ENCODE peak calls at places on chromosomes 2 and 18, in eight cellular contexts. D is stomach, T is hepatocyte, S is esophagus squamous epithelium, X is astrocyte, A is psoas muscle, V is right lobe of liver, K is K562. J is an unnamed sample. For H3K9me3, the result is how much of the 10 kb centered on the place peaks cover.

GRCh38 chr2:58055027-58055786 is 8.6 kb downstream of the VRK2 start:
- DNase-seq in X (no peak), S (no peak), D (no peak), A (no peak), V (no peak), T (no peak), K (no peak), J (no peak)

GRCh38 chr2:54895735-54896134 is 154.5 kb downstream of the RTN4 start:
- DNase-seq in V (no peak), S (no peak), A (no peak), X (peak), D (no peak), T (no peak), K (no peak), J (no peak)

GRCh38 chr2:233689498-233689897 is 3.2 kb upstream of the UGT1A6 start:
- DNase-seq in K (no peak), T (no peak), D (peak), X (no peak), V (no peak), S (no peak), A (no peak), J (no peak)

GRCh38 chr2:153059338-153060052 is 341.1 kb downstream of the ARL6IP6 start:
- DNase-seq in A (no peak), D (no peak), S (no peak), T (peak), V (no peak), X (peak), K (no peak), J (peak)

GRCh38 chr2:14937336-14937735 is 304.8 kb downstream of the LRATD1 start:
- DNase-seq in S (no peak), V (no peak), D (no peak), T (no peak), A (no peak), X (no peak), K (no peak), J (no peak)

GRCh38 chr2:68196120-68196716 is 38.5 kb downstream of the PNO1 start:
- DNase-seq in T (peak), D (no peak), K (no peak), V (no peak), X (peak), S (no peak), A (no peak), J (no peak)

GRCh38 chr2:126656311-126657145 is 570 bp downstream of the GYPC start:
- DNase-seq in V (no peak), D (no peak), X (peak), A (peak), T (peak), K (peak), S (no peak), J (no peak)

GRCh38 chr2:71811157-71811556 is 336.5 kb downstream of the CYP26B1 start:
- DNase-seq in D (no peak), S (no peak), V (peak), A (no peak), T (no peak), X (no peak), K (no peak), J (no peak)

GRCh38 chr2:171325886-171326585 is 107.8 kb downstream of the METTL8 start:
- DNase-seq in T (no peak), V (no peak), X (no peak), K (no peak), D (no peak), A (no peak), S (no peak), J (no peak)

GRCh38 chr18:3305933-3306332 is 44.0 kb downstream of the MYL12B start:
- DNase-seq in S (no peak), D (no peak), K (no peak), T (peak), V (no peak), X (peak), A (no peak), J (no peak)

GRCh38 chr2:202760848-202761247 is 110.7 kb downstream of the ICA1L start:
- DNase-seq in T (no peak), S (no peak), A (no peak), X (no peak), K (no peak), V (no peak), D (no peak), J (no peak)

GRCh38 chr2:190649798-190650390 is 1.0 kb downstream of the NAB1 start:
- DNase-seq in A (no peak), K (no peak), V (peak), T (no peak), D (no peak), X (no peak), S (no peak), J (no peak)

GRCh38 chr2:208466133-208466919 is 59.7 kb downstream of the PTH2R start:
- DNase-seq in X (no peak), V (no peak), A (no peak), K (peak), S (no peak), D (no peak), T (peak), J (peak)

GRCh38 chr2:10817413-10817812 is 4.8 kb upstream of the PDIA6 start:
- DNase-seq in D (no peak), A (no peak), T (peak), S (no peak), K (no peak), X (no peak), V (no peak), J (peak)

GRCh38 chr2:53880756-53881155 is 21.0 kb upstream of the GPR75 start:
- DNase-seq in S (no peak), T (no peak), X (peak), D (no peak), K (no peak), V (no peak), A (no peak), J (no peak)

GRCh38 chr2:164032995-164033394 is 297.2 kb upstream of the FIGN start:
- DNase-seq in X (no peak), S (no peak), D (no peak), A (no peak), K (no peak), T (no peak), V (no peak), J (no peak)

GRCh38 chr2:238851751-238852150 is 3.9 kb downstream of the TWIST2 start:
- DNase-seq in X (no peak), D (no peak), T (no peak), A (no peak), S (no peak), V (no peak), K (no peak), J (no peak)

GRCh38 chr2:40317047-40317446 is 134.8 kb downstream of the SLC8A1 start:
- DNase-seq in V (no peak), T (no peak), K (no peak), X (peak), S (no peak), A (no peak), D (no peak), J (no peak)

DNA sequence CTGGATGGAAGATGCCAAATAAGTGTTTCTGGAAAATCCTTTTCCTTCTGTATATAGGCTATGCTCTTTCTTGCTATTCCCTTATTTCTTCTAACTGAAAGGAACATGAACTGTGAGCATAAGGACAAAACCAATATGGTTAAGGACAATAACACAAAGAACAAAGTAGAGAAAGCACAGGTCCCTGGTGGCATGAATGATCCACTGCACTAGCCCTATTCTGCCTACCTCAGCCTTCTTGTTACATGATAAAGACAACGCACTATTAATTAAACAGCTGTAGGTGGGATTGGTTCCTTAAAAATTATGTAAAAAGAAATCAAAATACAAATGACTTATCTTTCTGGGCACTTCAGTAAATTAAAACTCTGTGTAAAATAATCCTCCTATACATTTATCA is 1.9 kb upstream of the WDR75 start:
- DNase-seq in T (no peak), X (no peak), V (no peak), D (no peak), S (no peak), K (no peak), A (no peak), J (peak)
- TF ChIP-seq CTCF in T (no peak), X (peak), V (no peak), D (no peak), S (no peak), K (no peak), A (no peak), J (peak)

DNA sequence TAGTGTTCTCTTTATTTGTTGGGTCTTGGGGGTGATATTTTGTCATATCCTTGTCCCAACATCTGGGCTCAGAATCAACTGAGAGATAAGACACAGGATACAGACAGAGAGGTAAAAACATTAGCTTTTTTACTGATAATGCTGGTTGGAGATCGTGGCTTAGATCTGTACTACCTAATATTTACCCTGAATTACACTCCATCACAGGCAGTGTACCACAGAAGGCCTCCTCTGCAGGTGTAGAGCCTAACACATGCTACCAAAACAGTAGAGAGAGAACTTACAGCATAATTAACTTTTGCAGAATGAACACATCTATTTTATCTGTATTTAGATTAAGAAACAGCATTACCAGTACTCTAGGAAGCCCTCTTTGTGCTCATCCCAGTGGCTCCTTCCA is 6.8 kb downstream of the AGPS start:
- DNase-seq in V (no peak), X (no peak), D (no peak), A (no peak), K (no peak), S (no peak), T (no peak), J (no peak)
- H3K9me3 ChIP-seq in V (under half), X (under half), D (under half), A (under half), K (under half), S (under half), T (under half), J (under half)

GRCh38 chr2:236703310-236703709 is 133.7 kb downstream of the ACKR3 start:
- DNase-seq in D (no peak), K (no peak), A (no peak), T (no peak), V (peak), S (no peak), X (no peak), J (no peak)

GRCh38 chr2:236703906-236704305 is 134.3 kb downstream of the ACKR3 start:
- DNase-seq in T (no peak), X (no peak), D (no peak), A (no peak), S (no peak), K (no peak), V (no peak), J (no peak)

GRCh38 chr2:236706288-236706687 is 136.7 kb downstream of the ACKR3 start:
- DNase-seq in V (peak), X (no peak), D (peak), K (no peak), S (no peak), T (no peak), A (no peak), J (no peak)

GRCh38 chr2:236706803-236707202 is 137.2 kb downstream of the ACKR3 start:
- DNase-seq in S (no peak), D (no peak), X (no peak), K (no peak), V (no peak), A (no peak), T (no peak), J (no peak)

DNA sequence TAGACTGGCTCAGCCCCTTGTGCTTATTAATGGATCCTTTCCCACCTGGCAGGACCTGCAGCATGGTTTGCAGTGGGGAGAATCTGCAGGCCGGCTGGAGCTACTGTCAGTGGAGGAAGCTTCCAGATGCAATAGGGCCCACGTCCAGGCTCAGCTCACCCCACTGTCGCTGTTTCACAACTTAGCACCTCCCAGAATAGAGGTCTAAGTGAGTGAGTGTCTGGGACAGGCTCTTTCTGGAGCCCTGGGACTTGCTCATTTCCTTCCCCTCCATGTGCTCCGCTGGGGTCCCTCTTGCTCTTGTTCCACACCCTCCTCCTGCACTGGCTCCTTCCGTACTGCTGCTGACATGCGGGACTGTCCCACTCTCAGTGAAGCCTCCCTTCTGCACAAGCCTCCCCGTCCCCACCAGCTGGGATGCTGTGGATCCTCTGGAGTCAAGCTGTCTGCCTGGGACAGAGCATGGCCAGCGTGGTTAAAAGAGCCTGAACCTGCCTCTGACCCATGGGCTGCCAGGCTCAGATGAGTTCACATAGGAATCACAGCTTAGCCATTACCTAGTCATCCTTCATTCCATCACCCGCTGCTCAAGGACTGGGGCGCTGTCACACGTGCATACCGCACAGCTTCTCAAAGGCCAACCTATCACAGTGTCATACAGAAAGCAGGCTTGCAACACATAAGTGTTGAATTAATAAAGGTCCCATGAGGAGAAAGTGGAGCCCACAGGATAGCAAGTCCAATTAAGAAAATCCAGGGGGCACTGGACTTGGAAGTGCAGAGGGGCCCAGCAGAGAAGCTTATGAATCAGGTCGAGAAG is 135.9 kb downstream of the ACKR3 start:
- DNase-seq in S (no peak), V (no peak), A (peak), D (no peak), X (no peak), K (no peak), T (no peak), J (no peak)
- H3K4me3 ChIP-seq in S (no peak), V (no peak), A (no peak), D (no peak), X (no peak), K (no peak), T (no peak), J (no peak)

DNA sequence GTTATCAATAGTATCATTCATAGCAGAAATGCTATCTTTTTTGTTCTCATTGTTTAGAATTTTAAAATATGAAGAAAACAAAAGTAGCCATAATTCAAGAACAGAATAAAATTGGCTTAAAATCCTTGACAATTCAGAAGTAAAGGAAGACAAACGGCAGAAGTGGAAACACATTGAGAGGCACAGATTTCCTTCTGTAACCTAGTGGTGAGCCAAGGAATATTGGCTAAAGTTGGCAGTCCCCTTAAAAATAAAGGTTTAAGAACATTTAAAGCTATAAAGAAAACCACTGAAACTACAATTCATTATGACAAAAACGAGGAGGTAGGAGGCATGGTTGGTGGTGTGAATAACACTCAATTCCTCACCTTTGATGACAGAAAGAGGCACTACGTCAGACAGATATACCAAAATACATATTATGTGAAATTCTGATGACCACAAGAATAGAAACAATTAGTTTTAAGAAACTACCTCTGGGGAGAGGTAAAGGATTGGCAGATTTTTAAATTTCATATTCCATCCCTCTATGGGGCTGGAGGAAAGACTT is 42.3 kb downstream of the SFT2D3 start:
- DNase-seq in K (no peak), S (no peak), T (no peak), D (no peak), A (no peak), V (no peak), X (no peak), J (no peak)
- TF ChIP-seq CTCF in K (no peak), S (peak), T (no peak), D (no peak), A (peak), V (peak), X (no peak), J (no peak)

DNA sequence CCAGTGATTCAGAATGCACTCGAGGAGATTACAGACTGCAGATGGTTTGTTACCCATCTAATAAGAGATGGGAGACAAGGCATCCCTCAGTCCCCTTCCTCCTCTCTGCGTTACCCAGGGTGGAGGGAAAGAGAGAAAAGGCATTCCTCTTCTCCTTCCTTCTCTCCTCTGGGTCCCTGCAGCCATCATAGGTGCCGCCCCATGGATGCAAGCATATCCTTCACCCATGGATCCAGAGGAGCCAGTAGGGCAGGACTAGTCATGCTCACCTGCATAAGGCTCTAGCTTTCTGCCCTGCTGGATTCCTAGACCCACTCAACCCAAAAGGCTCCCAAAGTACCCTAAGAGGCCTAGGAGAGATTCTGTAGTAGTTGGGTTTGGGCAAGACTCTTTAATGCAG is 20.4 kb downstream of the CMPK2 start:
- DNase-seq in T (no peak), D (no peak), A (no peak), X (peak), V (no peak), S (no peak), K (peak), J (no peak)
- H3K9me3 ChIP-seq in T (under half), D (half or more), A (half or more), X (under half), V (under half), S (half or more), K (under half), J (under half)

GRCh38 chr2:219209236-219209635 is 2.7 kb downstream of the ZFAND2B start:
- DNase-seq in A (no peak), X (no peak), S (no peak), D (no peak), K (no peak), V (no peak), T (no peak), J (no peak)

GRCh38 chr2:219209818-219210571 is 3.4 kb downstream of the ZFAND2B start:
- DNase-seq in K (no peak), D (no peak), X (no peak), T (no peak), S (no peak), V (peak), A (no peak), J (no peak)

GRCh38 chr2:219206442-219207253 is at the start of gene ZFAND2B:
- DNase-seq in A (peak), D (peak), S (peak), K (peak), X (peak), T (peak), V (peak), J (peak)

GRCh38 chr2:219207254-219207883 is 787 bp downstream of the ZFAND2B start:
- DNase-seq in K (no peak), S (no peak), V (no peak), T (no peak), A (no peak), D (no peak), X (no peak), J (no peak)

DNA sequence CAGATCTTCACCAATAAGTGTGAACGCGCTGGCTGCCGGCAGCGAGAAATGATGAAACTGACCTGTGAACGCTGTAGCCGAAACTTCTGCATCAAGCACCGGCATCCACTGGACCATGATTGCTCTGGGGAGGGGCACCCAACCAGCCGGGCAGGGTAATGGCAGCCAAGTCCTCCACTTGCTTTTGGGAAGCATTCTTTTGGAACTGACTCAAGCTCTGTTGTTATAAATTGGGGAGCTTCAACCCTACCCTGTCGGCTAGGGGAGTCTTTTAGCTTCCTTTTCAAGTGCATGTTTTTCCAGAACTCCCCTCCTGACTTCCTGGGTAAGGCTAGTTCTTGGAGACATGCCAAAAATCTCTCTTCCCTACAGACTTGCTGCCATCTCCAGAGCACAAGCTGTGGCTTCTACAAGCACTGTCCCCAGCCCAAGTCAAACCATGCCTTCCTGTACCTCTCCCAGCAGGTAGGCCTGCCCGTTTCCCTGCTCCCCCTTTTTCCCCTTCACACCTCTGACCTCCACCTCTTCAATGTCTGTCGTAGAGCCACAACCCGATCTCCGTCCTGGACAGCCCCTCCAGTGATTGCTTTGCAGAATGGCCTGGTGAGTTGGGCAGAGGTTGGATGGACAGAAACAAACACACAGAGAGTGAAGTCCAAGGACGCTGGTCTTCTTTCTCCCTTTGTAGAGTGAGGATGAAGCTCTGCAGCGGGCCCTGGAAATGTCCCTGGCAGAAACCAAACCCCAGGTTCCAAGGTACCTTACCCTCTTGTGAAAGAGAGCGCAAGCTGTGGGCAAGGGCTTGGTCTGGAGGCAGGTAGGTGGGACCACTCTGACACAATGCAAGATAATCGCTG is 1.5 kb downstream of the ZFAND2B start:
- DNase-seq in T (peak), V (no peak), X (peak), S (no peak), K (no peak), A (no peak), D (no peak), J (no peak)
- H3K4me3 ChIP-seq in T (no peak), V (peak), X (no peak), S (peak), K (no peak), A (peak), D (no peak), J (no peak)

DNA sequence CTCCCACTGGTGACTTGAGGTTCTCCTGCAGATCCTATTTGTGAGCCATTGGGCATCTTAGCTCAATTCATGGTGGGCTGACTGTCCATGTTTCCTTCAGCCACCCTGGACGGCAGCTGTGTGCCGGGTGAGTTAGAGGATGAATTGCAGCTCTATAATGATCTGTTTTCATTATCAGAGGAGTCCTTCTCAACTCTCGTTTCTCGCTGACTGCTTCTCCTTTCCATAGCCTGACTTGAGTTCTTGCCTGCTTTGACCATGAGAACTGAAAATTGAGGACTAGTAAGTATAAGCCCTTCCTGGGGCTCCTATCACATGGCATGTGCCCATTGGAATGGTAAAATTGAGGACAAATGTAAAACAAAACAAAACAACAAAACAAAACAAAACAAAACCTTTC is 121.8 kb downstream of the CDC42EP3 start:
- DNase-seq in S (no peak), K (no peak), A (no peak), V (no peak), X (no peak), T (no peak), D (no peak), J (no peak)
- TF ChIP-seq CTCF in S (no peak), K (no peak), A (no peak), V (no peak), X (no peak), T (no peak), D (no peak), J (no peak)

J was measured in Caco-2.